ENCODE peak calls at places on chromosomes 1 and 21, in five cellular contexts. G is HEK293T; A is Kasumi-1; P is effector memory CD8-positive, alpha-beta T cell; V is A549. U is an unnamed sample.

GRCh38 chr21:44982558-44983244 is 42.9 kb downstream of the SLX9 start:
- DNase-seq in V (peak), A (no peak), P (no peak), G (no peak), U (no peak)

GRCh38 chr1:230867903-230868735 is at the start of gene C1orf198:
- DNase-seq in G (peak), A (peak), V (peak), P (peak), U (peak)

GRCh38 chr1:20329793-20330542 is 39.3 kb downstream of the VWA5B1 start:
- DNase-seq in G (no peak), P (no peak), A (no peak), V (no peak), U (no peak)

GRCh38 chr1:27258598-27258997 is 24.2 kb downstream of the WDTC1 start:
- DNase-seq in G (no peak), P (no peak), A (no peak), V (no peak), U (no peak)

GRCh38 chr1:151347523-151348246 is 633 bp upstream of the RFX5 start:
- DNase-seq in A (no peak), V (no peak), G (no peak), P (no peak), U (no peak)

GRCh38 chr1:171742577-171742922 is 685 bp upstream of the VAMP4 start:
- DNase-seq in A (peak), P (no peak), G (peak), V (no peak), U (peak)

GRCh38 chr1:20837554-20838192 is 50.6 kb upstream of the HP1BP3 start:
- DNase-seq in P (no peak), G (no peak), V (no peak), A (no peak), U (no peak)

GRCh38 chr1:97192872-97193572 is 471.4 kb downstream of the PTBP2 start:
- DNase-seq in V (peak), G (no peak), P (no peak), A (no peak), U (no peak)

GRCh38 chr1:212630159-212630900 is 21.8 kb downstream of the ATF3 start:
- DNase-seq in A (peak), V (peak), G (peak), P (peak), U (peak)

GRCh38 chr1:29920316-29920715 is 684.0 kb downstream of the PTPRU start:
- DNase-seq in V (no peak), A (no peak), P (no peak), G (no peak), U (no peak)

GRCh38 chr1:3640113-3640932 is 9.6 kb downstream of the WRAP73 start:
- DNase-seq in P (no peak), G (no peak), V (no peak), A (no peak), U (no peak)

GRCh38 chr21:36535618-36536241 is 55.8 kb upstream of the CLDN14 start:
- DNase-seq in A (no peak), V (no peak), G (peak), P (no peak), U (no peak)

GRCh38 chr1:85578321-85579295 is 2.0 kb upstream of the CCN1 start:
- DNase-seq in G (no peak), P (no peak), V (peak), A (no peak), U (no peak)

GRCh38 chr1:156750191-156750931 is 1.1 kb downstream of the HDGF start:
- DNase-seq in P (no peak), A (peak), G (no peak), V (peak), U (no peak)

GRCh38 chr1:114328505-114328904 is 174.8 kb upstream of the SYT6 start:
- DNase-seq in A (no peak), G (no peak), P (no peak), V (no peak), U (no peak)

GRCh38 chr1:221025391-221026355 is 146.4 kb downstream of the HLX start:
- DNase-seq in V (no peak), P (no peak), A (no peak), G (no peak), U (no peak)

U was measured in D341Med.